ENCODE peak calls at places on chromosome 11, in nine cellular contexts. One of them, this sample, is unnamed.

GRCh38 chr11:71136095-71136845 is 116.1 kb downstream of the SHANK2 start:
- DNase-seq in OCI-LY7: no peak
- DNase-seq in HCT116: no peak
- DNase-seq in fibroblast of lung: no peak
- DNase-seq in hepatocyte: no peak
- DNase-seq in IMR-90: no peak
- DNase-seq in astrocyte: no peak
- DNase-seq in PC-3: no peak
- DNase-seq in endothelial cell of umbilical vein: no peak
- DNase-seq in this sample: no peak

GRCh38 chr11:22778642-22779041 is 51.0 kb downstream of the SVIP start:
- DNase-seq in OCI-LY7: no peak
- DNase-seq in HCT116: no peak
- DNase-seq in fibroblast of lung: no peak
- DNase-seq in hepatocyte: peak; percentile 9
- DNase-seq in IMR-90: no peak
- DNase-seq in astrocyte: no peak
- DNase-seq in PC-3: no peak
- DNase-seq in endothelial cell of umbilical vein: no peak
- DNase-seq in this sample: no peak

GRCh38 chr11:18264035-18264434 is 2.0 kb upstream of the SAA1 start:
- DNase-seq in OCI-LY7: no peak
- DNase-seq in HCT116: no peak
- DNase-seq in fibroblast of lung: no peak
- DNase-seq in hepatocyte: no peak
- DNase-seq in IMR-90: no peak
- DNase-seq in astrocyte: no peak
- DNase-seq in PC-3: no peak
- DNase-seq in endothelial cell of umbilical vein: no peak
- DNase-seq in this sample: no peak

GRCh38 chr11:119671048-119671447 is 58.0 kb downstream of the NECTIN1 start:
- DNase-seq in OCI-LY7: no peak
- DNase-seq in HCT116: no peak
- DNase-seq in fibroblast of lung: peak; percentile 97
- DNase-seq in hepatocyte: peak; percentile 69
- DNase-seq in IMR-90: peak; percentile 88
- DNase-seq in astrocyte: peak; percentile 71
- DNase-seq in PC-3: no peak
- DNase-seq in endothelial cell of umbilical vein: peak; percentile 64
- DNase-seq in this sample: no peak

GRCh38 chr11:114285599-114285998 is 10.6 kb upstream of the NNMT start:
- DNase-seq in OCI-LY7: no peak
- DNase-seq in HCT116: no peak
- DNase-seq in fibroblast of lung: peak; percentile 67
- DNase-seq in hepatocyte: no peak
- DNase-seq in IMR-90: peak; percentile 58
- DNase-seq in astrocyte: peak; percentile 63
- DNase-seq in PC-3: peak; percentile 87
- DNase-seq in endothelial cell of umbilical vein: no peak
- DNase-seq in this sample: no peak

GRCh38 chr11:85647604-85648299 is at the start of gene TMEM126A:
- DNase-seq in OCI-LY7: peak; percentile 91
- DNase-seq in HCT116: peak; percentile 81
- DNase-seq in fibroblast of lung: peak; percentile 78
- DNase-seq in hepatocyte: peak; percentile 94
- DNase-seq in IMR-90: peak; percentile 75
- DNase-seq in astrocyte: peak; percentile 73
- DNase-seq in PC-3: peak; percentile 98
- DNase-seq in endothelial cell of umbilical vein: peak; percentile 87
- DNase-seq in this sample: peak; percentile 90

GRCh38 chr11:69911310-69912160 is 92.3 kb upstream of the FGF3 start:
- DNase-seq in OCI-LY7: no peak
- DNase-seq in HCT116: no peak
- DNase-seq in fibroblast of lung: no peak
- DNase-seq in hepatocyte: no peak
- DNase-seq in IMR-90: no peak
- DNase-seq in astrocyte: no peak
- DNase-seq in PC-3: no peak
- DNase-seq in endothelial cell of umbilical vein: no peak
- DNase-seq in this sample: no peak

GRCh38 chr11:94762208-94762607 is 5.9 kb upstream of the AMOTL1 start:
- DNase-seq in OCI-LY7: peak; percentile 1
- DNase-seq in HCT116: peak; percentile 34
- DNase-seq in fibroblast of lung: no peak
- DNase-seq in hepatocyte: no peak
- DNase-seq in IMR-90: no peak
- DNase-seq in astrocyte: no peak
- DNase-seq in PC-3: peak; percentile 88
- DNase-seq in endothelial cell of umbilical vein: peak; percentile 47
- DNase-seq in this sample: peak; percentile 28

GRCh38 chr11:126336646-126337045 is 18.8 kb upstream of the ST3GAL4 start:
- DNase-seq in OCI-LY7: no peak
- DNase-seq in HCT116: no peak
- DNase-seq in fibroblast of lung: no peak
- DNase-seq in hepatocyte: no peak
- DNase-seq in IMR-90: no peak
- DNase-seq in astrocyte: no peak
- DNase-seq in PC-3: no peak
- DNase-seq in endothelial cell of umbilical vein: peak; percentile 63
- DNase-seq in this sample: no peak

GRCh38 chr11:72232260-72233055 is 7.9 kb downstream of the INPPL1 start:
- DNase-seq in OCI-LY7: no peak
- DNase-seq in HCT116: no peak
- DNase-seq in fibroblast of lung: no peak
- DNase-seq in hepatocyte: no peak
- DNase-seq in IMR-90: no peak
- DNase-seq in astrocyte: no peak
- DNase-seq in PC-3: no peak
- DNase-seq in endothelial cell of umbilical vein: no peak
- DNase-seq in this sample: no peak

GRCh38 chr11:63854696-63855095 is 15.8 kb downstream of the MARK2 start:
- DNase-seq in OCI-LY7: no peak
- DNase-seq in HCT116: no peak
- DNase-seq in fibroblast of lung: no peak
- DNase-seq in hepatocyte: no peak
- DNase-seq in IMR-90: no peak
- DNase-seq in astrocyte: no peak
- DNase-seq in PC-3: no peak
- DNase-seq in endothelial cell of umbilical vein: no peak
- DNase-seq in this sample: no peak

GRCh38 chr11:64044730-64045386 is 9.1 kb downstream of the FLRT1 start:
- DNase-seq in OCI-LY7: no peak
- DNase-seq in HCT116: no peak
- DNase-seq in fibroblast of lung: no peak
- DNase-seq in hepatocyte: no peak
- DNase-seq in IMR-90: no peak
- DNase-seq in astrocyte: no peak
- DNase-seq in PC-3: no peak
- DNase-seq in endothelial cell of umbilical vein: no peak
- DNase-seq in this sample: no peak

GRCh38 chr11:701741-702513 is 4.1 kb upstream of the EPS8L2 start:
- DNase-seq in OCI-LY7: no peak
- DNase-seq in HCT116: no peak
- DNase-seq in fibroblast of lung: no peak
- DNase-seq in hepatocyte: no peak
- DNase-seq in IMR-90: no peak
- DNase-seq in astrocyte: no peak
- DNase-seq in PC-3: no peak
- DNase-seq in endothelial cell of umbilical vein: no peak
- DNase-seq in this sample: no peak

GRCh38 chr11:3950996-3951662 is 95.7 kb downstream of the STIM1 start:
- DNase-seq in OCI-LY7: no peak
- DNase-seq in HCT116: no peak
- DNase-seq in fibroblast of lung: peak; percentile 66
- DNase-seq in hepatocyte: peak; percentile 17
- DNase-seq in IMR-90: peak; percentile 81
- DNase-seq in astrocyte: peak; percentile 65
- DNase-seq in PC-3: no peak
- DNase-seq in endothelial cell of umbilical vein: no peak
- DNase-seq in this sample: no peak

GRCh38 chr11:79043726-79044125 is 397.1 kb downstream of the TENM4 start:
- DNase-seq in OCI-LY7: no peak
- DNase-seq in HCT116: no peak
- DNase-seq in fibroblast of lung: no peak
- DNase-seq in hepatocyte: no peak
- DNase-seq in IMR-90: no peak
- DNase-seq in astrocyte: no peak
- DNase-seq in PC-3: no peak
- DNase-seq in endothelial cell of umbilical vein: no peak
- DNase-seq in this sample: no peak

GRCh38 chr11:35337136-35337918 is 82.0 kb downstream of the SLC1A2 start:
- DNase-seq in OCI-LY7: no peak
- DNase-seq in HCT116: peak; percentile 97
- DNase-seq in fibroblast of lung: peak; percentile 97
- DNase-seq in hepatocyte: peak; percentile 56
- DNase-seq in IMR-90: peak; percentile 99
- DNase-seq in astrocyte: peak; percentile 99
- DNase-seq in PC-3: peak; percentile 97
- DNase-seq in endothelial cell of umbilical vein: peak; percentile 52
- DNase-seq in this sample: peak; percentile 99

GRCh38 chr11:12671378-12671777 is 2.8 kb upstream of the TEAD1 start:
- DNase-seq in OCI-LY7: no peak
- DNase-seq in HCT116: no peak
- DNase-seq in fibroblast of lung: no peak
- DNase-seq in hepatocyte: no peak
- DNase-seq in IMR-90: no peak
- DNase-seq in astrocyte: no peak
- DNase-seq in PC-3: no peak
- DNase-seq in endothelial cell of umbilical vein: no peak
- DNase-seq in this sample: no peak

DNA sequence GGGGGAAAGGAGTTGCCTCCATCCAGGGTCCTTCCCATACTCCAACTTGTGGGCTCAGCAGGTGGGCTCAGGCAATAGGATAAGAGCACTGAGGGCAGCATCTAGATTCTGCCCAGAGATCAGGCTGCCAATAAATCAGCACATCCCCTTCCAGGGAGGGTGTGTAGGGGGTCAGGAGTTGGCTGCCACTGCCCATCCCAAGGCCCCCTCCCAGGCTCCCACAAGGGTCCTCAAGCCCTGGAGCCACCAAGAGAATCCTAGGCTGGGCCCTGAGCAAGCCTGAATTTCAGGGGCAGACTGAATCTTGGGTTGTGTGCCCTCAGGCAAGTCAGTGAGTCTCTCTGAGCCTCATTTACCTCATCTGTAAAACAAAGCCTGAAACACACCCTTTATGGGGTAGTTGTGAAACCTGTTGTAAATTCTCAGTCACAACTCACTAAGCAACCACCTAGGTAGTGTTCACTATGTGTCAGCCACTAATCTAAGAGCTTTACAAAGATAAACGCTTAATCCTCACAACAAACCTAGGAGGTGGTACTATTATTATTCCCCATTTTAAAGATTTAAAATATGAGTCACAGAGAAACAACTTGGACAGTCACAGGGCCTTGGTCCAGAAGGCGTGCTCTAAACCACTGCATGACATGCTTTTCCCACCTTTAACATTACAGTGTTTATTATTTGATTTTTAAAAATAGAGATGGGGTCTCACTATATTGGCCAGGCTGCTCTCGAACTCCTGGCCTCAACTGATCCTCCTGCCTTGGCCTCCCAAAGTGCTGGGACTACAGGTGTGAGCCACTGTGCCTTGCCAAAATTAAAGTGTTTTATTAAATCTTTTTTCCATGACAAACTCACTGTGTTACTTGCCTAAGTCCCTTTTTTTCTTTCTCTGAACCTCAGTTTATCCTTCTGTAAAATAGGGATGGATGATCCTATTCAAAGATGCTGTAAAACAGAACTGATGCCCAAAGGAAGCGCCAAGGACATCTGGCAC is 36.2 kb downstream of the LMO1 start:
- DNase-seq in OCI-LY7: no peak
- DNase-seq in HCT116: no peak
- DNase-seq in fibroblast of lung: no peak
- DNase-seq in hepatocyte: peak; percentile 27
- DNase-seq in IMR-90: no peak
- DNase-seq in astrocyte: peak; percentile 22
- DNase-seq in PC-3: peak; percentile 72
- DNase-seq in endothelial cell of umbilical vein: no peak
- DNase-seq in this sample: no peak
- H2AFZ ChIP-seq in OCI-LY7: no peak overlapping the region
- H2AFZ ChIP-seq in HCT116: no peak overlapping the region
- H2AFZ ChIP-seq in fibroblast of lung: no peak overlapping the region
- H2AFZ ChIP-seq in hepatocyte: no peak overlapping the region
- H2AFZ ChIP-seq in IMR-90: no peak overlapping the region
- H2AFZ ChIP-seq in astrocyte: no peak overlapping the region
- H2AFZ ChIP-seq in PC-3: no peak overlapping the region
- H2AFZ ChIP-seq in endothelial cell of umbilical vein: no peak overlapping the region
- H2AFZ ChIP-seq in this sample: no peak overlapping the region

GRCh38 chr11:75740681-75741080 is 23.0 kb downstream of the MOGAT2 start:
- DNase-seq in OCI-LY7: no peak
- DNase-seq in HCT116: no peak
- DNase-seq in fibroblast of lung: no peak
- DNase-seq in hepatocyte: no peak
- DNase-seq in IMR-90: no peak
- DNase-seq in astrocyte: no peak
- DNase-seq in PC-3: no peak
- DNase-seq in endothelial cell of umbilical vein: no peak
- DNase-seq in this sample: no peak
- TF ChIP-seq CTCF in OCI-LY7: no peak
- TF ChIP-seq CTCF in HCT116: no peak
- TF ChIP-seq CTCF in fibroblast of lung: no peak
- TF ChIP-seq CTCF in hepatocyte: no peak
- TF ChIP-seq CTCF in IMR-90: no peak
- TF ChIP-seq CTCF in astrocyte: no peak
- TF ChIP-seq CTCF in PC-3: no peak
- TF ChIP-seq CTCF in endothelial cell of umbilical vein: no peak
- TF ChIP-seq CTCF in this sample: no peak

DNA sequence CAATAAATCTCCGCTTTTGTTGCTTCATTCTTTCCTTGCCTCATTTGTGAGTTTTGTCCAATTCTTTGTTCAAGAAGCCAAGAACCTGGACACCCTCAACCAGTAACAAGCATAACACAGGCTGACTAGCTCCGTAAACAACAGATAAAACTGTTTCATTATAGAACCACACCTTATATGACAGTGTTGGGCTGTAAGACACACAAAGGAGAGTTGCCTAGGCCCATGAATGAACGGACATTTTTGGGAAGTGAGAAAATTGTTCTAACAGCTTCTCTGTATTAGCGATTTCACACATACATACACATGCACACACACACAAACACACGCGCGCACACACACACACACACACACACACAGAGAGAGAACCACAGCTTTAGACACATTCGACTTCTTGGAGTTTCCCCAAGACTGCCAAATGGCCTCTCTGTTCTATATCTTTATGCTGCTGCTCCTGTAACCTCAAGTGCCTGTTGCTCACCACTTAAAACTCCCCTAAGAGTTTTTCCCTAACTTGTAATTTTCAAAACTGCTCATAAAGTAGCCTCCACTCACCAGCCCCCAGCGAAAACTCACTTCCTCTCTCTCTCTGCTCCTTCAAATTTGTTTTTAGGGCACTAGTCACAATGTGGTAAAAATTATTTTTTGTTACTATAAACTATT is 35.9 kb downstream of the CTSC start:
- DNase-seq in OCI-LY7: no peak
- DNase-seq in HCT116: no peak
- DNase-seq in fibroblast of lung: no peak
- DNase-seq in hepatocyte: peak; percentile 13
- DNase-seq in IMR-90: peak; percentile 39
- DNase-seq in astrocyte: peak; percentile 77
- DNase-seq in PC-3: no peak
- DNase-seq in endothelial cell of umbilical vein: no peak
- DNase-seq in this sample: no peak
- H3K36me3 ChIP-seq in OCI-LY7: peaks cover 96% of the 10 kb centered on the region
- H3K36me3 ChIP-seq in HCT116: no peaks in the 10 kb centered on the region
- H3K36me3 ChIP-seq in fibroblast of lung: no peaks in the 10 kb centered on the region
- H3K36me3 ChIP-seq in hepatocyte: no peaks in the 10 kb centered on the region
- H3K36me3 ChIP-seq in IMR-90: peaks cover 33% of the 10 kb centered on the region
- H3K36me3 ChIP-seq in astrocyte: no peaks in the 10 kb centered on the region
- H3K36me3 ChIP-seq in PC-3: peaks cover 47% of the 10 kb centered on the region
- H3K36me3 ChIP-seq in endothelial cell of umbilical vein: peaks cover 5% of the 10 kb centered on the region
- H3K36me3 ChIP-seq in this sample: peaks cover 17% of the 10 kb centered on the region

GRCh38 chr11:128424271-128424709 is 163.1 kb downstream of the ETS1 start:
- DNase-seq in OCI-LY7: no peak
- DNase-seq in HCT116: no peak
- DNase-seq in fibroblast of lung: peak; percentile 43
- DNase-seq in hepatocyte: no peak
- DNase-seq in IMR-90: no peak
- DNase-seq in astrocyte: peak; percentile 38
- DNase-seq in PC-3: no peak
- DNase-seq in endothelial cell of umbilical vein: no peak
- DNase-seq in this sample: no peak
- H2AFZ ChIP-seq in OCI-LY7: no peak overlapping the region
- H2AFZ ChIP-seq in HCT116: no peak overlapping the region
- H2AFZ ChIP-seq in fibroblast of lung: peak overlapping the region; percentile 15
- H2AFZ ChIP-seq in hepatocyte: peak overlapping the region; percentile 39
- H2AFZ ChIP-seq in IMR-90: peak overlapping the region; percentile 49
- H2AFZ ChIP-seq in astrocyte: peak overlapping the region; percentile 33
- H2AFZ ChIP-seq in PC-3: no peak overlapping the region
- H2AFZ ChIP-seq in endothelial cell of umbilical vein: no peak overlapping the region
- H2AFZ ChIP-seq in this sample: no peak overlapping the region

This sample was measured in PC-9.